ENCODE peak calls at places on chromosomes 2 and 18, in five cellular contexts. A is upper lobe of left lung, L is gastrocnemius medialis, F is suprapubic skin, T is HCT116. E is an unnamed sample.

GRCh38 chr2:158755738-158756137 is 39.4 kb upstream of the DAPL1 start:
- DNase-seq in A (no peak), F (no peak), T (peak), L (no peak), E (no peak)

GRCh38 chr2:71458413-71459083 is 5.2 kb downstream of the DYSF start:
- DNase-seq in A (no peak), T (no peak), L (peak), F (no peak), E (no peak)

GRCh38 chr2:127574656-127575055 is 39.2 kb downstream of the MYO7B start:
- DNase-seq in T (no peak), A (no peak), F (peak), L (no peak), E (no peak)

GRCh38 chr18:45887585-45887984 is 62.1 kb downstream of the SIGLEC15 start:
- DNase-seq in A (no peak), L (no peak), F (no peak), T (no peak), E (no peak)

GRCh38 chr18:76445275-76445674 is 49.8 kb downstream of the ZNF516 start:
- DNase-seq in F (no peak), L (no peak), T (no peak), A (no peak), E (no peak)

GRCh38 chr2:190655570-190655969 is 6.7 kb downstream of the NAB1 start:
- DNase-seq in F (no peak), T (no peak), L (no peak), A (no peak), E (no peak)

GRCh38 chr18:41484069-41484468 is 471.0 kb upstream of the PIK3C3 start:
- DNase-seq in F (no peak), T (no peak), A (no peak), L (no peak), E (no peak)

GRCh38 chr18:22952525-22952924 is 19.4 kb downstream of the RBBP8 start:
- DNase-seq in F (no peak), L (no peak), T (no peak), A (no peak), E (no peak)

GRCh38 chr2:59732861-59733603 is 820.4 kb downstream of the BCL11A start:
- DNase-seq in T (no peak), A (peak), L (peak), F (no peak), E (no peak)

GRCh38 chr2:9952286-9952737 is 819 bp downstream of the GRHL1 start:
- DNase-seq in F (no peak), T (no peak), A (no peak), L (no peak), E (no peak)

GRCh38 chr2:9952856-9953503 is 1.5 kb downstream of the GRHL1 start:
- DNase-seq in T (no peak), F (no peak), A (no peak), L (no peak), E (no peak)

GRCh38 chr2:9950521-9951271 is 797 bp upstream of the GRHL1 start:
- DNase-seq in T (no peak), A (peak), F (no peak), L (peak), E (no peak)

GRCh38 chr2:9951272-9951521 is 296 bp upstream of the GRHL1 start:
- DNase-seq in T (no peak), F (no peak), L (no peak), A (no peak), E (no peak)

GRCh38 chr2:9951522-9952285 is at the start of gene GRHL1:
- DNase-seq in T (peak), A (peak), F (peak), L (peak), E (peak)
- H3K27ac ChIP-seq in T (peak), A (peak), F (peak), L (peak), E (peak)

GRCh38 chr2:98442488-98442887 is 2.2 kb upstream of the INPP4A start:
- DNase-seq in T (no peak), L (no peak), A (no peak), F (no peak), E (no peak)

GRCh38 chr2:98445708-98446577 is 1.3 kb downstream of the INPP4A start:
- DNase-seq in F (no peak), T (no peak), A (no peak), L (no peak), E (no peak)

GRCh38 chr2:98445167-98445522 is 487 bp downstream of the INPP4A start:
- DNase-seq in A (no peak), T (no peak), F (no peak), L (no peak), E (no peak)

GRCh38 chr2:98446850-98447249 is 2.2 kb downstream of the INPP4A start:
- DNase-seq in L (no peak), A (no peak), F (no peak), T (no peak), E (no peak)

GRCh38 chr2:98444436-98445166 is at the start of gene INPP4A:
- DNase-seq in T (peak), A (peak), L (peak), F (no peak), E (peak)
- TF ChIP-seq POLR2A in T (peak), A (no peak), L (peak), F (peak), E (peak)

DNA sequence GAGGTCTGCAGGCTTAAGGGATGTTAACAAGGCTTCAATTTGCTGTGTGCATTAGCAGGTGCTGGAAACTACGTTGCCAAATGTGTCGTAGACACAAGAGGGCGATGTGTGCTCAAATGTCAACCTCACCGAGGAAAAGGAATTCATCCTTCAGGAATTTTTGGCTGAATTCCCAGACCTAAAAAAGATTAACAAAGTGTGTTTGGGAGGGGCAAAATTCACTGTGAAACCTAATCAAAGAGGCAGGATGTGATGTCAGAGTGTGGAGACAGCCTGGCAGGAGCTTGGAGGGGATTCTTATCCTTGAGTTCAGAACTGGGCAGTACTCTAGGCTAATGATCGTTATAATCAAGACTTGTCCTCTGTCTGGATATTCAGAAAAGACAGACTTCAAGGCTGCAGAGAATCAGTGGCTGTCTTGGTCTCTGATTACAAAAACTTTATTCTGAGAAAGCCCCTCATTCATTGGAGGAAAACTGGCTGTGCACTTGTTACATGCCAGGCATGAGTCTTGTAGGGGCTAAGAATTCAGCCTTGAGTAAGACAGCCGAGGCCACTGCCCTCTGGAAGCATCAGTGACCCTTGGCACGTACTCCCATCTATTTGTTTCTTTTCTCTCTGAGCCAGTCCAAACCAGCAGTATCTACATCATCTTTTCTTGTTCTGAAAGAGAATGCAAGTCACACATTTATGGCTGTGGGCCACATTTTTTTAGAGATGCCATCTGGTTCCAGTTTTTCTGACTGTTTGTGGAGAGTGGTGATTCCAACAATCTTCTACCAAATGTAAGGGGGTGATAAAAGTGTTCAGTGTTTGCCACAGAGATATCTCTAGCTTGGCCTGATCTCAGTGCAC is 18.7 kb upstream of the SCYGR1 start:
- DNase-seq in F (no peak), T (peak), L (peak), A (no peak), E (peak)
- H3K27ac ChIP-seq in F (peak), T (peak), L (peak), A (peak), E (no peak)

DNA sequence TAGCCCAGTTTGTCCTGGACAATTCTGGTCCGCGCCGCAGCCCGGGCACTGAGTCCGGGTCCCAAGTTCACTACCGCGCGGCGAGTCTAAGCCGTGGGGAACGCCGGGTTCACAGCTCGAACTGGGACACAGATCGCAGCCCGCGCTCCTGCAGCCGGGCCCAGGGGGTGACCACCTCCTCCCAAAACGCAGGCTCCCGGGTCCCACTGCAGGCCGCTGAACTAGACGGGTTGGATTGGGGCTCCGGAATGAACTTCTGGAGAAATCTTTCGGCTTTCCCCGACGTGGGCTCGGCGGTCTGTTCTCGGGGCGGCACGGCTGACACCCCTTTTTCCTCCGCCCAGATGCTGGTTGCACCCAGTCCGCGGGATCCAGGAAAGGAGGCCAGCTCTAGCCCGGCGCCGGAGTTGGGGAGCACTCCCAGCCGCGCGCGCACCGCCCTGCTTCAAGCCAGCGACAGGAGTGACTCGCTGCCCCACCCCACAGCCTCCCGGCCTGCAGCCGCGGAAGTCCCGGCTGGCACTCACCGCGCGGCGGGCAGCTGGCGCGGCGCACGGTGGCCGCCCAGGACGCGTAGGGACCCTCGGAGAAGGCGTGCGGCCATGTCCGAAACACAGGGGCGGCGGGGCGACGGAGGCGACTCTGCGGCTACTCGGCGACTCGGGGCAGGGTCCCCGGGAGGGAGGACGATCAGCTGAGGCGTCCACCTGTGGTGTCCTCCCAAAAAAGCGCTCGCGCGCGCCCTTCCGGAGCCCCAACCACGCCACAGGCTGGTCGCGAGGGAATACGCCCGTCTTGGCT is at the start of gene ACADL:
- DNase-seq in L (peak), A (peak), T (no peak), F (peak), E (peak)
- TF ChIP-seq POLR2A in L (peak), A (no peak), T (no peak), F (no peak), E (no peak)

GRCh38 chr2:237295889-237296480 is 118.0 kb downstream of the COL6A3 start:
- DNase-seq in L (no peak), F (no peak), A (no peak), T (no peak), E (no peak)
- H3K27ac ChIP-seq in L (peak), F (no peak), A (no peak), T (no peak), E (no peak)

DNA sequence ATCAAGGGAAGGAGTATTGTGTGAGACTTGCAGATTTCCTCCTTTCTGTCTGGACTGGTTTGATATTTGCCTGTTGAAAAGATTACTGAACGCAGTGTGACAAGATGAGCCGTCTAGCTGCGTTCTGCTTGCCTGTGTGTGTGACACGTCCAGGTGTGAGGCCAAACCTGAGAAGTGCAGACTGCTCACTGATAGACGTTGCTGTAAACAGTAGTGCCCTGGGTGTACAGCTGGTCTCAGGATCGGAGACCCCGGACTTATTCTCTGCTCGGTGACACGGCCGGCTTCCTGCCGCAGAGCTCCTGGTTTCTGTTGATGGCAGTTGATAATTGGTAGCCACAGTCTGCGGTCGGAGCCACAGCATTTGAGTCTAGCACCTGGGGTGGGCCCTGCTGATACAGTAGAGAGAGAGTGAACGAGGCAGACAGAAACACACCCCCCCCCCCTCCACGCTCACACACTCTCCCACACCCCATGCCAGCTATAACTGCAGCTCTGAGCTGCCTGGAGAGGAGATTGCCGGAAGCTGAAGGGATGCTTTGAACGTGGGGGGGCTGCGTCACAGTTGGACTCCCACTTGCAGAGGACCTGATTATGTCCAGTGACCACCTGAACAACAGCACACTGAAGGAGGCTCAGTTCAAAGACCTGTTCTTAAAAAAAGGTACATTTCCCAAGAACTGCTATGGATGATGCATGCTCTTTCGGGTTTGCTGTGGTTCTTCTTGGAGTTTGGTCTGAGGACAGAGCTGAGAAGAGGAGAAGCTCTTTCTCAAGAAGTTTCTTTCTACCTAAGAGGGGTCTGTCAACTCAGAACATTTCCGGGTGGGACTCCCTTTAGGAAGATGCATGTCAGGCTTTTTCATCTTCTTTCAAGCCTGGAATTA is 114.0 kb downstream of the FAM210A start:
- DNase-seq in A (no peak), L (no peak), T (no peak), F (no peak), E (no peak)
- TF ChIP-seq POLR2A in A (no peak), L (no peak), T (no peak), F (no peak), E (no peak)

GRCh38 chr2:21763501-21763900 is 639.7 kb downstream of the TDRD15 start:
- DNase-seq in A (no peak), F (no peak), T (no peak), L (no peak), E (no peak)
- H3K27ac ChIP-seq in A (no peak), F (no peak), T (no peak), L (no peak), E (no peak)

GRCh38 chr18:63953811-63954210 is 4.7 kb downstream of the HMSD start:
- DNase-seq in L (no peak), A (no peak), T (no peak), F (no peak), E (no peak)

GRCh38 chr18:63947051-63947790 is 1.9 kb upstream of the HMSD start:
- DNase-seq in F (no peak), A (no peak), T (no peak), L (no peak), E (no peak)

GRCh38 chr18:63951302-63951705 is 2.2 kb downstream of the HMSD start:
- DNase-seq in F (no peak), A (no peak), L (no peak), T (no peak), E (no peak)

DNA sequence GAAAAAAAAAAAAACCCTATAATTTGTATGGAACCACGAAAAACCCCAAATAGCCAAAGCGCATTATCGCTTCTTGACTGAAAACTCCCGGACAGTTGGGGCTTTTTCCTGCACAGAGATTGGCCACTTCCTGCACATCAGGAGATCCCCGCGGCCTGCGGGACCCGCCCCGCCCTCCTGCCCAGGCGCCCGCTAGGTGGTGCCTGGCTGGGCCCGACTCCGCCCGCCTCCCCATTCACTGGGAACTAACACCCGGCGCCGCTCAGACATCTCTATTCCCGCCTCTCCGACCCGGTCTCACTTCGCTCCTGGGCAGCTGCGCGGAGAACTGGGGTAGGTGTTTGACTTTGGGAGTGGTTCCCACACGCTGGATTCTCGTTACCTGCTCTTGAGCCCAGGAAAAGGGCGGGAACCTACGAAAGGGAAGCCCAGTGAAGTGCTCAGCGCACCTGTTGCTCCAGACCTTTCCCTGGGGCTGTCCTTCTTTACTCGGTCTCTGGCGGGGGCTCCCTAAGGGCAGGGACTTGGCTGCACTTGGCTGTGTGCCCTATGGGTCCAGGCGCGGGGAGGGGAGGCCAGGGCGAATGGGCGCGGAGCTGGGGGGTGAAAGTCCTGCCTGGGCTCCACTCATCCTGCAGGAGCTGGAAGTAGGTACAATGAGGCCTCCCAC is at the start of gene HMSD:
- DNase-seq in T (peak), L (no peak), A (peak), F (no peak), E (no peak)
- TF ChIP-seq POLR2A in T (peak), L (no peak), A (no peak), F (no peak), E (no peak)